ENCODE peak calls at places on chromosomes 12 and 14, in eight cellular contexts. R is foreskin fibroblast, T is vagina, G is endodermal cell, U is GM06990, J is BE2C, L is coronary artery, N is heart left ventricle. X is an unnamed sample.

GRCh38 chr12:121579190-121579791 is 1.5 kb downstream of the KDM2B start:
- DNase-seq in R (no peak), T (no peak), G (peak; percentile 81), U (peak; percentile 41), J (no peak), L (no peak), N (peak; percentile 53), X (no peak)

GRCh38 chr14:58752782-58753181 is 115.0 kb downstream of the DACT1 start:
- DNase-seq in R (no peak), T (no peak), G (no peak), U (no peak), J (peak; percentile 47), L (peak; percentile 80), N (peak; percentile 86), X (peak; percentile 71)

GRCh38 chr14:46782281-46782680 is 130.7 kb upstream of the RPL10L start:
- DNase-seq in R (no peak), T (no peak), G (no peak), U (no peak), J (no peak), L (no peak), N (no peak), X (no peak)

GRCh38 chr12:111438501-111438900 is 32.8 kb downstream of the SH2B3 start:
- DNase-seq in R (no peak), T (no peak), G (peak; percentile 76), U (no peak), J (peak; percentile 58), L (no peak), N (peak; percentile 66), X (peak; percentile 84)

GRCh38 chr12:41228066-41228820 is 40.1 kb downstream of the PDZRN4 start:
- DNase-seq in R (no peak), T (no peak), G (no peak), U (no peak), J (no peak), L (no peak), N (no peak), X (no peak)

GRCh38 chr12:93090768-93091172 is 161.7 kb upstream of the EEA1 start:
- DNase-seq in R (peak; percentile 65), T (no peak), G (no peak), U (no peak), J (no peak), L (no peak), N (no peak), X (peak; percentile 89)

GRCh38 chr14:76490735-76491134 is 114.8 kb downstream of the ESRRB start:
- DNase-seq in R (no peak), T (no peak), G (no peak), U (no peak), J (no peak), L (no peak), N (no peak), X (no peak)

GRCh38 chr14:92528486-92529100 is 15.0 kb downstream of the RIN3 start:
- DNase-seq in R (no peak), T (no peak), G (no peak), U (no peak), J (no peak), L (no peak), N (no peak), X (no peak)

GRCh38 chr12:114316076-114316475 is 89.9 kb downstream of the TBX5 start:
- DNase-seq in R (peak; percentile 20), T (no peak), G (no peak), U (no peak), J (no peak), L (no peak), N (peak; percentile 28), X (no peak)

GRCh38 chr12:54022960-54023884 is 5.0 kb upstream of the HOXC6 start:
- DNase-seq in R (no peak), T (no peak), G (no peak), U (no peak), J (no peak), L (no peak), N (no peak), X (no peak)

GRCh38 chr12:47811581-47812484 is 7.9 kb downstream of the HDAC7 start:
- DNase-seq in R (peak; percentile 77), T (no peak), G (no peak), U (no peak), J (no peak), L (peak; percentile 91), N (peak; percentile 79), X (peak; percentile 75)
- H3K4me3 ChIP-seq in R (no peak overlapping the region), T (no peak overlapping the region), G (no peak overlapping the region), U (peak overlapping the region; percentile 64), J (no peak overlapping the region), L (peak overlapping the region; percentile 72), N (peak overlapping the region; percentile 56), X (no peak overlapping the region)

GRCh38 chr12:6699989-6700645 is 498 bp downstream of the PIANP start:
- DNase-seq in R (no peak), T (no peak), G (peak; percentile 85), U (no peak), J (peak; percentile 54), L (no peak), N (no peak), X (no peak)

GRCh38 chr12:6699259-6699988 is 1.2 kb downstream of the PIANP start:
- DNase-seq in R (no peak), T (no peak), G (peak; percentile 59), U (no peak), J (no peak), L (no peak), N (no peak), X (no peak)

GRCh38 chr12:6700646-6701051 is at the start of gene PIANP:
- DNase-seq in R (no peak), T (no peak), G (peak; percentile 83), U (no peak), J (peak; percentile 81), L (no peak), N (peak; percentile 48), X (no peak)

GRCh38 chr12:6703631-6704030 is 3.0 kb upstream of the PIANP start:
- DNase-seq in R (no peak), T (no peak), G (peak; percentile 87), U (no peak), J (peak; percentile 51), L (no peak), N (no peak), X (no peak)

DNA sequence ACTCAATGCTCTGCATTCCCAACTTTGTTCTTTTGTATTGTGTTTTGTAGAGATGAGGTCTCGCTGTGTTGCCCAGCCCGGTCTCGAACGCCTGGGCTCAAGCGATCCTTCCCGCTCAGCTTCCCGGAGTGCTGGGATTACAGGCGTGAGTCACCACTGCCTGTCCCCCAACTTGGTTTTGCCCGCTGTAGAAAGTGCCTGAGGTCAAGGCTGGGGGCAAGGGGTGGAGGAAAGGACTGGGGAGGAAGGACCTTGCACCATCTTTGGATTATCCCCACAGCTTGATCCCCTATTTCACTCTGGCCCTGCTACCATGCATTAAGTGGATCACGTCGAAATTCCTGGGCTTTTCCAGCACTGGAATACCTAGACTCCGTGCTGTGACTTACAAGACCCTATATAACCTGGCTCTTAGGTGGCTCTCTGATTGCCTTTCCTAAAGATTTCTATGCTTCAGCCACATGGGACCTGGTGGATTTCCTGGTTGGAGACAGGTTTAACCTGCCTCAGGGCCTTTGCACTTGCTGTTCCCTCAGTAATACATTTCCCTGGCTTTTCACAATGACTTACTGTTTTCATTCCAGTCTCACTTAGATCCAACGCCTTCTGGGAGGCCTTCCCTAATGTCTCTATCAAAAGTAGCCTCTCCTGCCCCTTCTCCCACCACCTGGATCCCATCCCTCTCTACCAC is 608 bp upstream of the PIANP start:
- DNase-seq in R (no peak), T (no peak), G (peak; percentile 77), U (no peak), J (no peak), L (no peak), N (no peak), X (no peak)
- H3K4me3 ChIP-seq in R (peak overlapping the region; percentile 47), T (peak overlapping the region; percentile 70), G (peak overlapping the region; percentile 78), U (no peak overlapping the region), J (peak overlapping the region; percentile 67), L (peak overlapping the region; percentile 76), N (peak overlapping the region; percentile 43), X (no peak overlapping the region)

GRCh38 chr14:83849999-83850611 is 1679.8 kb upstream of the FLRT2 start:
- DNase-seq in R (no peak), T (no peak), G (no peak), U (no peak), J (no peak), L (no peak), N (no peak), X (no peak)
- H3K4me3 ChIP-seq in R (no peak overlapping the region), T (no peak overlapping the region), G (no peak overlapping the region), U (no peak overlapping the region), J (no peak overlapping the region), L (no peak overlapping the region), N (no peak overlapping the region), X (no peak overlapping the region)

DNA sequence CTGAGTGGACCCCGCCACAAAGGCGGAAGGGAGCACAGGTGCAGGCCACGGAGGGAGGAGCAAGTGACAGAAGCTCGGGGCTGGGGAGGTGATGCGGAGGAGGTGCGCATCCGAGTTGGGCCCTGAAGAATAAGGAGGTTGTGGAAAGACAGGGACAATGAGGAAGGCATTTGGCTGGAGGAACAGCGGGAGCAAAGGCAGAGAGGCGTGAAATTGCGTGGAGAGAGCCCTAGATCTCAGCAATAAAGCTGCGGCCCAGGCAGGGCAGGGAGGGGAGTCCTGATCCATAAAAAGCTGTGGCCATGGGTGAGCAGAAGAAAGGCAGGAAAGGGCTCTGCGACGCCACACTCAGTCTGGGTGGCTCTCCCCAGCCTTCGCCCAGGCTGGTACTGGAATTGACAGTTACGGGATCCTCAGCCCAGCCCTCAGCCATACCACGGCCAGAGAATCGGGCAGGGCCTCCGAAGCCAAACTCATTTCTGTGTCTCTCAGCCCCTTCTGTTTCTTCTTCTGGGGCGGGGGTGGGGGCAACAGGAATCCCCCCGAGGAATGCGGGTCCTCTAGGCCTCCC is 2.2 kb downstream of the FIGNL2 start:
- DNase-seq in R (no peak), T (no peak), G (peak; percentile 70), U (no peak), J (no peak), L (no peak), N (no peak), X (no peak)
- H3K4me3 ChIP-seq in R (no peak overlapping the region), T (peak overlapping the region; percentile 80), G (peak overlapping the region; percentile 84), U (no peak overlapping the region), J (no peak overlapping the region), L (peak overlapping the region; percentile 73), N (peak overlapping the region; percentile 70), X (no peak overlapping the region)

GRCh38 chr12:104133861-104134260 is 4.1 kb downstream of the NFYB start:
- DNase-seq in R (peak; percentile 29), T (no peak), G (no peak), U (no peak), J (no peak), L (no peak), N (no peak), X (no peak)

GRCh38 chr12:104137175-104137901 is 672 bp downstream of the NFYB start:
- DNase-seq in R (peak; percentile 29), T (no peak), G (peak; percentile 78), U (peak; percentile 62), J (peak; percentile 34), L (no peak), N (peak; percentile 49), X (peak; percentile 41)

GRCh38 chr12:104132351-104132956 is 5.6 kb downstream of the NFYB start:
- DNase-seq in R (no peak), T (no peak), G (no peak), U (no peak), J (peak; percentile 60), L (no peak), N (peak; percentile 42), X (no peak)

GRCh38 chr12:104136577-104136976 is 1.4 kb downstream of the NFYB start:
- DNase-seq in R (no peak), T (no peak), G (no peak), U (no peak), J (no peak), L (no peak), N (no peak), X (no peak)

GRCh38 chr12:104134882-104135281 is 3.1 kb downstream of the NFYB start:
- DNase-seq in R (no peak), T (no peak), G (no peak), U (no peak), J (no peak), L (no peak), N (no peak), X (no peak)
- H3K4me3 ChIP-seq in R (no peak overlapping the region), T (no peak overlapping the region), G (no peak overlapping the region), U (no peak overlapping the region), J (no peak overlapping the region), L (peak overlapping the region; percentile 36), N (no peak overlapping the region), X (no peak overlapping the region)

X was measured in bronchial epithelial cell.